ENCODE peak calls at places on chromosome 6, in nine cellular contexts. One of them, this sample, is unnamed.

GRCh38 chr6:52992980-52993379 is 2.1 kb downstream of the GSTA4 start:
- DNase-seq in AML-193: peak
- DNase-seq in GDM1: no peak
- DNase-seq in ACHN: no peak
- DNase-seq in NCI-H1092 treated with DMSO at 0.1 percent for 48 hours: no peak
- DNase-seq in IMR-90: peak
- DNase-seq in stomach: no peak
- DNase-seq in epithelial cell of esophagus: peak
- DNase-seq in SHP77 treated with DMSO at 0.1 percent for 48 hours: no peak
- DNase-seq in this sample: no peak

GRCh38 chr6:118748311-118749062 is 97.1 kb upstream of the CEP85L start:
- DNase-seq in AML-193: no peak
- DNase-seq in GDM1: no peak
- DNase-seq in ACHN: peak
- DNase-seq in NCI-H1092 treated with DMSO at 0.1 percent for 48 hours: peak
- DNase-seq in IMR-90: peak
- DNase-seq in stomach: no peak
- DNase-seq in epithelial cell of esophagus: peak
- DNase-seq in SHP77 treated with DMSO at 0.1 percent for 48 hours: peak
- DNase-seq in this sample: peak

GRCh38 chr6:123022980-123023379 is 26.9 kb downstream of the CLVS2 start:
- DNase-seq in AML-193: no peak
- DNase-seq in GDM1: no peak
- DNase-seq in ACHN: peak
- DNase-seq in NCI-H1092 treated with DMSO at 0.1 percent for 48 hours: no peak
- DNase-seq in IMR-90: no peak
- DNase-seq in stomach: no peak
- DNase-seq in epithelial cell of esophagus: peak
- DNase-seq in SHP77 treated with DMSO at 0.1 percent for 48 hours: no peak
- DNase-seq in this sample: no peak

GRCh38 chr6:139390447-139390846 is 16.0 kb upstream of the CITED2 start:
- DNase-seq in AML-193: no peak
- DNase-seq in GDM1: no peak
- DNase-seq in ACHN: no peak
- DNase-seq in NCI-H1092 treated with DMSO at 0.1 percent for 48 hours: no peak
- DNase-seq in IMR-90: no peak
- DNase-seq in stomach: no peak
- DNase-seq in epithelial cell of esophagus: no peak
- DNase-seq in SHP77 treated with DMSO at 0.1 percent for 48 hours: no peak
- DNase-seq in this sample: no peak

GRCh38 chr6:53862517-53863457 is 68.0 kb downstream of the LRRC1 start:
- DNase-seq in AML-193: no peak
- DNase-seq in GDM1: no peak
- DNase-seq in ACHN: no peak
- DNase-seq in NCI-H1092 treated with DMSO at 0.1 percent for 48 hours: no peak
- DNase-seq in IMR-90: peak
- DNase-seq in stomach: no peak
- DNase-seq in epithelial cell of esophagus: peak
- DNase-seq in SHP77 treated with DMSO at 0.1 percent for 48 hours: no peak
- DNase-seq in this sample: no peak

GRCh38 chr6:166679566-166679965 is 52.5 kb upstream of the RPS6KA2 start:
- DNase-seq in AML-193: no peak
- DNase-seq in GDM1: no peak
- DNase-seq in ACHN: no peak
- DNase-seq in NCI-H1092 treated with DMSO at 0.1 percent for 48 hours: no peak
- DNase-seq in IMR-90: no peak
- DNase-seq in stomach: no peak
- DNase-seq in epithelial cell of esophagus: no peak
- DNase-seq in SHP77 treated with DMSO at 0.1 percent for 48 hours: no peak
- DNase-seq in this sample: no peak

GRCh38 chr6:26571592-26572296 is 25.0 kb upstream of the ABT1 start:
- DNase-seq in AML-193: peak
- DNase-seq in GDM1: peak
- DNase-seq in ACHN: peak
- DNase-seq in NCI-H1092 treated with DMSO at 0.1 percent for 48 hours: peak
- DNase-seq in IMR-90: peak
- DNase-seq in stomach: no peak
- DNase-seq in epithelial cell of esophagus: peak
- DNase-seq in SHP77 treated with DMSO at 0.1 percent for 48 hours: peak
- DNase-seq in this sample: peak

GRCh38 chr6:79466222-79466834 is 70.9 kb downstream of the LCA5 start:
- DNase-seq in AML-193: peak
- DNase-seq in GDM1: no peak
- DNase-seq in ACHN: peak
- DNase-seq in NCI-H1092 treated with DMSO at 0.1 percent for 48 hours: peak
- DNase-seq in IMR-90: peak
- DNase-seq in stomach: no peak
- DNase-seq in epithelial cell of esophagus: peak
- DNase-seq in SHP77 treated with DMSO at 0.1 percent for 48 hours: peak
- DNase-seq in this sample: no peak